ENCODE peak calls at places on chromosomes 2 and 18, in eight cellular contexts. One of them, this sample, is unnamed.

GRCh38 chr2:108633379-108633778 is 85.9 kb upstream of the RANBP2 start:
- DNase-seq in activated T-cell treated with anti-CD3 and anti-CD28 coated beads for 1 hour: no peak
- DNase-seq in stimulated activated CD4-positive, alpha-beta T cell treated with anti-CD3 and anti-CD28 coated beads, Interleukin-4, amount 100 ng/mL, for 24 hours: no peak
- DNase-seq in stimulated activated CD8-positive, alpha-beta memory T cell treated with anti-CD3 and anti-CD28 coated beads, Interleukin-2, amount 100 ng/mL, for 48 hours: no peak
- DNase-seq in nephron progenitor cell: no peak
- DNase-seq in sigmoid colon: no peak
- DNase-seq in Panc1: no peak
- DNase-seq in mucosa of gallbladder: no peak
- DNase-seq in this sample: no peak

GRCh38 chr2:15993232-15993610 is 52.9 kb downstream of the MYCN start:
- DNase-seq in activated T-cell treated with anti-CD3 and anti-CD28 coated beads for 1 hour: no peak
- DNase-seq in stimulated activated CD4-positive, alpha-beta T cell treated with anti-CD3 and anti-CD28 coated beads, Interleukin-4, amount 100 ng/mL, for 24 hours: no peak
- DNase-seq in stimulated activated CD8-positive, alpha-beta memory T cell treated with anti-CD3 and anti-CD28 coated beads, Interleukin-2, amount 100 ng/mL, for 48 hours: no peak
- DNase-seq in nephron progenitor cell: no peak
- DNase-seq in sigmoid colon: no peak
- DNase-seq in Panc1: no peak
- DNase-seq in mucosa of gallbladder: no peak
- DNase-seq in this sample: no peak

GRCh38 chr18:62759704-62760402 is 44.5 kb downstream of the PHLPP1 start:
- DNase-seq in activated T-cell treated with anti-CD3 and anti-CD28 coated beads for 1 hour: no peak
- DNase-seq in stimulated activated CD4-positive, alpha-beta T cell treated with anti-CD3 and anti-CD28 coated beads, Interleukin-4, amount 100 ng/mL, for 24 hours: no peak
- DNase-seq in stimulated activated CD8-positive, alpha-beta memory T cell treated with anti-CD3 and anti-CD28 coated beads, Interleukin-2, amount 100 ng/mL, for 48 hours: no peak
- DNase-seq in nephron progenitor cell: no peak
- DNase-seq in sigmoid colon: no peak
- DNase-seq in Panc1: no peak
- DNase-seq in mucosa of gallbladder: no peak
- DNase-seq in this sample: no peak

GRCh38 chr2:38446418-38446817 is 69.3 kb upstream of the ATL2 start:
- DNase-seq in activated T-cell treated with anti-CD3 and anti-CD28 coated beads for 1 hour: no peak
- DNase-seq in stimulated activated CD4-positive, alpha-beta T cell treated with anti-CD3 and anti-CD28 coated beads, Interleukin-4, amount 100 ng/mL, for 24 hours: no peak
- DNase-seq in stimulated activated CD8-positive, alpha-beta memory T cell treated with anti-CD3 and anti-CD28 coated beads, Interleukin-2, amount 100 ng/mL, for 48 hours: no peak
- DNase-seq in nephron progenitor cell: no peak
- DNase-seq in sigmoid colon: no peak
- DNase-seq in Panc1: no peak
- DNase-seq in mucosa of gallbladder: no peak
- DNase-seq in this sample: no peak

GRCh38 chr2:172821370-172822338 is 86.0 kb downstream of the RAPGEF4 start:
- DNase-seq in activated T-cell treated with anti-CD3 and anti-CD28 coated beads for 1 hour: no peak
- DNase-seq in stimulated activated CD4-positive, alpha-beta T cell treated with anti-CD3 and anti-CD28 coated beads, Interleukin-4, amount 100 ng/mL, for 24 hours: no peak
- DNase-seq in stimulated activated CD8-positive, alpha-beta memory T cell treated with anti-CD3 and anti-CD28 coated beads, Interleukin-2, amount 100 ng/mL, for 48 hours: no peak
- DNase-seq in nephron progenitor cell: no peak
- DNase-seq in sigmoid colon: no peak
- DNase-seq in Panc1: no peak
- DNase-seq in mucosa of gallbladder: no peak
- DNase-seq in this sample: no peak

GRCh38 chr18:80210312-80211083 is 36.8 kb downstream of the PARD6G start:
- DNase-seq in activated T-cell treated with anti-CD3 and anti-CD28 coated beads for 1 hour: no peak
- DNase-seq in stimulated activated CD4-positive, alpha-beta T cell treated with anti-CD3 and anti-CD28 coated beads, Interleukin-4, amount 100 ng/mL, for 24 hours: no peak
- DNase-seq in stimulated activated CD8-positive, alpha-beta memory T cell treated with anti-CD3 and anti-CD28 coated beads, Interleukin-2, amount 100 ng/mL, for 48 hours: no peak
- DNase-seq in nephron progenitor cell: no peak
- DNase-seq in sigmoid colon: peak
- DNase-seq in Panc1: no peak
- DNase-seq in mucosa of gallbladder: no peak
- DNase-seq in this sample: no peak

GRCh38 chr2:219658861-219659260 is 31.4 kb downstream of the SLC4A3 start:
- DNase-seq in activated T-cell treated with anti-CD3 and anti-CD28 coated beads for 1 hour: no peak
- DNase-seq in stimulated activated CD4-positive, alpha-beta T cell treated with anti-CD3 and anti-CD28 coated beads, Interleukin-4, amount 100 ng/mL, for 24 hours: no peak
- DNase-seq in stimulated activated CD8-positive, alpha-beta memory T cell treated with anti-CD3 and anti-CD28 coated beads, Interleukin-2, amount 100 ng/mL, for 48 hours: no peak
- DNase-seq in nephron progenitor cell: no peak
- DNase-seq in sigmoid colon: no peak
- DNase-seq in Panc1: no peak
- DNase-seq in mucosa of gallbladder: no peak
- DNase-seq in this sample: no peak

GRCh38 chr2:3285901-3286645 is 91.5 kb downstream of the EIPR1 start:
- DNase-seq in activated T-cell treated with anti-CD3 and anti-CD28 coated beads for 1 hour: no peak
- DNase-seq in stimulated activated CD4-positive, alpha-beta T cell treated with anti-CD3 and anti-CD28 coated beads, Interleukin-4, amount 100 ng/mL, for 24 hours: no peak
- DNase-seq in stimulated activated CD8-positive, alpha-beta memory T cell treated with anti-CD3 and anti-CD28 coated beads, Interleukin-2, amount 100 ng/mL, for 48 hours: no peak
- DNase-seq in nephron progenitor cell: no peak
- DNase-seq in sigmoid colon: no peak
- DNase-seq in Panc1: no peak
- DNase-seq in mucosa of gallbladder: no peak
- DNase-seq in this sample: no peak

GRCh38 chr18:46672062-46672970 is 15.3 kb upstream of the LOXHD1 start:
- DNase-seq in activated T-cell treated with anti-CD3 and anti-CD28 coated beads for 1 hour: no peak
- DNase-seq in stimulated activated CD4-positive, alpha-beta T cell treated with anti-CD3 and anti-CD28 coated beads, Interleukin-4, amount 100 ng/mL, for 24 hours: no peak
- DNase-seq in stimulated activated CD8-positive, alpha-beta memory T cell treated with anti-CD3 and anti-CD28 coated beads, Interleukin-2, amount 100 ng/mL, for 48 hours: no peak
- DNase-seq in nephron progenitor cell: no peak
- DNase-seq in sigmoid colon: no peak
- DNase-seq in Panc1: no peak
- DNase-seq in mucosa of gallbladder: no peak
- DNase-seq in this sample: no peak

This sample was measured in T-helper 22 cell.